ENCODE peak calls at places on chromosomes 12 and 14, in six cellular contexts. L, T, B, S, Z and J are unnamed samples.

GRCh38 chr12:25977047-25977446 is 18.6 kb downstream of the RASSF8 start:
- DNase-seq in T (no peak), S (peak; percentile 92), L (no peak), Z (no peak), B (no peak), J (no peak)

GRCh38 chr12:116594325-116595038 is 35.3 kb downstream of the MAP1LC3B2 start:
- DNase-seq in B (no peak), S (no peak), L (no peak), Z (no peak), T (no peak), J (no peak)

GRCh38 chr14:70619708-70620107 is 19.3 kb upstream of the MED6 start:
- DNase-seq in Z (no peak), S (no peak), T (no peak), L (no peak), B (no peak), J (no peak)

GRCh38 chr12:76945867-76946266 is 67.0 kb upstream of the CSRP2 start:
- DNase-seq in L (no peak), Z (no peak), S (peak; percentile 71), T (peak; percentile 43), B (no peak), J (no peak)

GRCh38 chr14:61710853-61711817 is 15.8 kb downstream of the HIF1A start:
- DNase-seq in Z (peak; percentile 66), T (peak; percentile 56), S (peak; percentile 39), B (peak; percentile 64), L (no peak), J (no peak)

GRCh38 chr14:69675877-69676416 is 64.6 kb downstream of the SUSD6 start:
- DNase-seq in L (no peak), Z (no peak), S (no peak), B (no peak), T (no peak), J (no peak)

GRCh38 chr12:132061197-132061596 is 82.9 kb downstream of the DDX51 start:
- DNase-seq in Z (no peak), B (no peak), T (no peak), L (no peak), S (no peak), J (peak; percentile 3)

GRCh38 chr12:15526033-15526432 is 203.7 kb downstream of the PTPRO start:
- DNase-seq in L (no peak), Z (peak; percentile 83), B (no peak), T (no peak), S (no peak), J (no peak)

GRCh38 chr14:66038214-66038977 is 447.8 kb upstream of the CCDC196 start:
- DNase-seq in T (peak; percentile 85), Z (no peak), S (peak; percentile 91), L (no peak), B (no peak), J (no peak)

GRCh38 chr14:88852632-88853031 is 28.2 kb downstream of the TTC8 start:
- DNase-seq in T (no peak), L (no peak), S (no peak), B (no peak), Z (no peak), J (no peak)

GRCh38 chr12:63869656-63870055 is 25.2 kb downstream of the SRGAP1 start:
- DNase-seq in S (no peak), B (no peak), L (no peak), Z (no peak), T (peak; percentile 21), J (no peak)

GRCh38 chr12:56129210-56129691 is 1.2 kb downstream of the ESYT1 start:
- DNase-seq in Z (peak; percentile 84), L (no peak), T (peak; percentile 50), B (peak; percentile 51), S (peak; percentile 79), J (peak; percentile 89)
- H3K4me2 ChIP-seq in Z (peak overlapping the region; percentile 87), L (peak overlapping the region; percentile 98), T (peak overlapping the region; percentile 87), B (peak overlapping the region; percentile 54), S (peak overlapping the region; percentile 85), J (peak overlapping the region; percentile 92)

DNA sequence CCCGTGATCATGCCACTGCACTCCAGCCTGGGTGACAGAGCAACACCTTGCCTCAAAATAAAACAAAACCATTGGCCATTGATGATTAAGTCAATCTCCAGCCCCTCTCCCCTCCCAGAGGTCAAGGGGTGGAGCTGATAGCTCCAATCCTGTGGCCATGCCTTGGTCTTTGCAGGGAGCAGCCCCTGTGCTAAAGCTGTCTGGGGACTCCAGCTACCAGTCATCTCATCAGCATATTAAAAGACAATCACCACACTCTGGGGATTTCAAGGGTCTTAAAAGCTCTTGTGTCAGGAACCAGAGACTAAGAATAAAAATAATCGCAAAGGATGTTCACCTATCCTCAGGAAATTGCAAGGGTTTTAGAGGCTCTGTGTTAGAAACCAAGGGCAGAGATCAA is 30.6 kb downstream of the HCAR2 start:
- DNase-seq in B (no peak), T (no peak), S (no peak), L (no peak), Z (no peak), J (no peak)
- H2AFZ ChIP-seq in B (no peak overlapping the region), T (no peak overlapping the region), S (no peak overlapping the region), L (no peak overlapping the region), Z (no peak overlapping the region), J (no peak overlapping the region)

DNA sequence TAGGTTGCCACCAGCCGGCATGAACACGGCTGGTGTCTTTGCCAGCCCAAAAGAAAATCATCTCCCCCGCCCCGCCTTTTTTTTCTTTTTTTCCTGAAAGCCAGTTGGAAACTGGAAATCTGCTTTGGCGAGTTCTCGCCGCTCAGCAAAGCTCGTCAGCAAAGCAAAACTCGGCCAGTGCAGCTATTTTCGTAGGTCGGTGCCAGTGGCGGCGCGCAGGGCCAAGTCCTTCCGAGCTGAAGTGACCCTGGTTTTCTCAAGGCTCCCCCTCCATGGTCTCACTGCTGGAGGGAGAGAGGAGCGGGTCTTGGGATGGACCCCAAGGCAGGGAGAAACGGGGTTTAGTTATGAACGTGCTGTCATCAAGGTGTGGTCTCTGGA is 248.4 kb upstream of the RTL1 start:
- DNase-seq in L (no peak), S (peak; percentile 24), T (no peak), B (no peak), Z (no peak), J (no peak)
- H3K4me2 ChIP-seq in L (no peak overlapping the region), S (peak overlapping the region; percentile 23), T (no peak overlapping the region), B (no peak overlapping the region), Z (no peak overlapping the region), J (peak overlapping the region; percentile 69)

GRCh38 chr14:45145214-45145613 is 9.5 kb downstream of the FANCM start:
- DNase-seq in Z (no peak), B (no peak), L (no peak), S (no peak), T (no peak), J (no peak)
- H2AFZ ChIP-seq in Z (no peak overlapping the region), B (no peak overlapping the region), L (no peak overlapping the region), S (no peak overlapping the region), T (no peak overlapping the region), J (no peak overlapping the region)

GRCh38 chr12:54029529-54030441 is 1.5 kb downstream of the HOXC6 start:
- DNase-seq in B (no peak), Z (no peak), T (peak; percentile 56), S (peak; percentile 52), L (no peak), J (no peak)
- H3K4me2 ChIP-seq in B (no peak overlapping the region), Z (no peak overlapping the region), T (peak overlapping the region; percentile 86), S (peak overlapping the region; percentile 94), L (peak overlapping the region; percentile 65), J (no peak overlapping the region)

GRCh38 chr12:75526655-75527511 is 15.5 kb upstream of the KRR1 start:
- DNase-seq in Z (peak; percentile 89), T (peak; percentile 76), S (peak; percentile 72), L (no peak), B (peak; percentile 70), J (peak; percentile 81)

GRCh38 chr12:75525263-75525662 is 13.9 kb upstream of the KRR1 start:
- DNase-seq in L (no peak), S (peak; percentile 46), B (no peak), T (no peak), Z (no peak), J (peak; percentile 61)

GRCh38 chr12:75528272-75528671 is 16.9 kb upstream of the KRR1 start:
- DNase-seq in B (no peak), Z (no peak), S (no peak), T (no peak), L (no peak), J (no peak)

GRCh38 chr12:75529826-75530225 is 18.4 kb upstream of the KRR1 start:
- DNase-seq in S (no peak), Z (no peak), B (no peak), T (no peak), L (no peak), J (peak; percentile 51)

GRCh38 chr12:75528692-75529091 is 17.3 kb upstream of the KRR1 start:
- DNase-seq in T (no peak), S (no peak), Z (no peak), L (no peak), B (no peak), J (no peak)
- H2AFZ ChIP-seq in T (no peak overlapping the region), S (no peak overlapping the region), Z (peak overlapping the region; percentile 46), L (peak overlapping the region; percentile 35), B (no peak overlapping the region), J (peak overlapping the region; percentile 72)

GRCh38 chr14:71731096-71731495 is 201.1 kb upstream of the RGS6 start:
- DNase-seq in B (no peak), T (no peak), L (no peak), S (no peak), Z (no peak), J (no peak)

GRCh38 chr14:71729581-71729980 is 202.6 kb upstream of the RGS6 start:
- DNase-seq in S (no peak), B (no peak), L (no peak), T (no peak), Z (no peak), J (no peak)

GRCh38 chr14:71730471-71730870 is 201.8 kb upstream of the RGS6 start:
- DNase-seq in L (no peak), Z (no peak), S (peak; percentile 65), B (no peak), T (no peak), J (no peak)

GRCh38 chr14:71734076-71734475 is 198.2 kb upstream of the RGS6 start:
- DNase-seq in B (no peak), L (no peak), Z (no peak), T (no peak), S (no peak), J (no peak)

DNA sequence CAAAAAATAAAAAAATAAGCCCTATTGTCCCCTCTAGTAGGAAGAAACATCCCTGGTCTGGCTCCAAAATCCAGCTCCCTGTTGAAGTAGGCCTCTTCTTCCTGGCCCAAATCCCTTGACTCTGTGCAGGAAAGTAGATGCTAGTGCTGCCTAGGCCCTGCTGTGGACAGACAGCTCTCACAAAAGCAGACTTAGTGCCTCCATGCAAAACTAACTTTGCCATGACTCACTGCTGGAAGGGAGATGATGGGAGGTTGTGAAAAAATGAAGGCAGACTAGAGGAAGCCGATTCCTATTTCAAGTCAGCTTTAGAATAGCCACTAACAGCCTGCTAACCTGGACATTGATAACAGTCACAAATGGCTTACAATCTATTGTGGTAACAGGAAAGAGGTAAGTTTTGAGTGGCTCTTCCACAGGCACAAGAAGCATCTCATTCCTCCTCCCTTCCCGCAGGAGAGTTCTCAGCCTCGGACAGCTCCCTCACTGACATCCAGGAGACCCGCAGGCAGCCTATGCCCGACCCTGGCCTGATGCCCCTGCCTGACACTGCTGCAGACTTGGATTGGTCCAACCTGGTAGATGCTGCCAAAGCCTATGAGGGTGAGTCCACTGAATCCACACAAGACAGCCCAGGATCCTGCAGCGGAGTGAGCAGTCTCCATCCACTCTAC is 198.9 kb upstream of the RGS6 start:
- DNase-seq in S (peak; percentile 85), Z (no peak), L (no peak), B (no peak), T (peak; percentile 41), J (peak; percentile 93)
- H3K4me2 ChIP-seq in S (peak overlapping the region; percentile 8), Z (no peak overlapping the region), L (no peak overlapping the region), B (no peak overlapping the region), T (no peak overlapping the region), J (no peak overlapping the region)